ENCODE peak calls at places on chromosomes 7 and 10, in seven cellular contexts. One of them, this sample, is unnamed.

GRCh38 chr10:93103953-93104352 is 30.3 kb downstream of the CYP26A1 start:
- DNase-seq in H7: no peak
- DNase-seq in sigmoid colon: no peak
- DNase-seq in CD8-positive, alpha-beta T cell: no peak
- DNase-seq in stimulated activated CD4-positive, alpha-beta T cell treated with anti-CD3 and anti-CD28 coated beads, TNF-alpha, amount 100 ng/mL, for 24 hours: no peak
- DNase-seq in NCI-H2081: no peak
- DNase-seq in uterus: no peak
- DNase-seq in this sample: no peak

GRCh38 chr10:117996709-117997108 is 50.0 kb downstream of the RAB11FIP2 start:
- DNase-seq in sigmoid colon: no peak
- DNase-seq in stimulated activated CD4-positive, alpha-beta T cell treated with anti-CD3 and anti-CD28 coated beads, TNF-alpha, amount 100 ng/mL, for 24 hours: no peak
- DNase-seq in uterus: no peak
- DNase-seq in NCI-H2081: no peak
- DNase-seq in H7: no peak
- DNase-seq in CD8-positive, alpha-beta T cell: no peak
- DNase-seq in this sample: no peak

GRCh38 chr7:76393116-76394031 is 16.1 kb downstream of the SSC4D start:
- DNase-seq in H7: peak
- DNase-seq in NCI-H2081: peak
- DNase-seq in CD8-positive, alpha-beta T cell: peak
- DNase-seq in stimulated activated CD4-positive, alpha-beta T cell treated with anti-CD3 and anti-CD28 coated beads, TNF-alpha, amount 100 ng/mL, for 24 hours: peak
- DNase-seq in uterus: peak
- DNase-seq in sigmoid colon: peak
- DNase-seq in this sample: peak

GRCh38 chr10:91944880-91945630 is 21.5 kb downstream of the BTAF1 start:
- DNase-seq in CD8-positive, alpha-beta T cell: no peak
- DNase-seq in NCI-H2081: no peak
- DNase-seq in H7: no peak
- DNase-seq in sigmoid colon: no peak
- DNase-seq in stimulated activated CD4-positive, alpha-beta T cell treated with anti-CD3 and anti-CD28 coated beads, TNF-alpha, amount 100 ng/mL, for 24 hours: no peak
- DNase-seq in uterus: no peak
- DNase-seq in this sample: no peak

GRCh38 chr7:116521046-116521664 is 3.7 kb upstream of the CAV1 start:
- DNase-seq in sigmoid colon: no peak
- DNase-seq in uterus: no peak
- DNase-seq in stimulated activated CD4-positive, alpha-beta T cell treated with anti-CD3 and anti-CD28 coated beads, TNF-alpha, amount 100 ng/mL, for 24 hours: no peak
- DNase-seq in CD8-positive, alpha-beta T cell: no peak
- DNase-seq in NCI-H2081: no peak
- DNase-seq in H7: no peak
- DNase-seq in this sample: no peak

GRCh38 chr10:97640868-97641811 is 669 bp downstream of the PI4K2A start:
- DNase-seq in sigmoid colon: peak
- DNase-seq in NCI-H2081: peak
- DNase-seq in CD8-positive, alpha-beta T cell: peak
- DNase-seq in H7: peak
- DNase-seq in stimulated activated CD4-positive, alpha-beta T cell treated with anti-CD3 and anti-CD28 coated beads, TNF-alpha, amount 100 ng/mL, for 24 hours: no peak
- DNase-seq in uterus: peak
- DNase-seq in this sample: no peak

GRCh38 chr10:119896061-119896655 is 3.6 kb downstream of the SEC23IP start:
- DNase-seq in NCI-H2081: no peak
- DNase-seq in stimulated activated CD4-positive, alpha-beta T cell treated with anti-CD3 and anti-CD28 coated beads, TNF-alpha, amount 100 ng/mL, for 24 hours: no peak
- DNase-seq in uterus: no peak
- DNase-seq in CD8-positive, alpha-beta T cell: no peak
- DNase-seq in H7: no peak
- DNase-seq in sigmoid colon: no peak
- DNase-seq in this sample: no peak

GRCh38 chr10:28276384-28276783 is 26.5 kb downstream of the MPP7 start:
- DNase-seq in stimulated activated CD4-positive, alpha-beta T cell treated with anti-CD3 and anti-CD28 coated beads, TNF-alpha, amount 100 ng/mL, for 24 hours: no peak
- DNase-seq in sigmoid colon: no peak
- DNase-seq in uterus: no peak
- DNase-seq in CD8-positive, alpha-beta T cell: no peak
- DNase-seq in NCI-H2081: no peak
- DNase-seq in H7: no peak
- DNase-seq in this sample: no peak

GRCh38 chr7:25098096-25099046 is 26.7 kb downstream of the CYCS start:
- DNase-seq in sigmoid colon: no peak
- DNase-seq in CD8-positive, alpha-beta T cell: peak
- DNase-seq in uterus: peak
- DNase-seq in NCI-H2081: peak
- DNase-seq in H7: peak
- DNase-seq in stimulated activated CD4-positive, alpha-beta T cell treated with anti-CD3 and anti-CD28 coated beads, TNF-alpha, amount 100 ng/mL, for 24 hours: no peak
- DNase-seq in this sample: peak

GRCh38 chr10:70683601-70684329 is 11.5 kb downstream of the ADAMTS14 start:
- DNase-seq in sigmoid colon: no peak
- DNase-seq in stimulated activated CD4-positive, alpha-beta T cell treated with anti-CD3 and anti-CD28 coated beads, TNF-alpha, amount 100 ng/mL, for 24 hours: no peak
- DNase-seq in uterus: no peak
- DNase-seq in H7: peak
- DNase-seq in NCI-H2081: no peak
- DNase-seq in CD8-positive, alpha-beta T cell: no peak
- DNase-seq in this sample: no peak

GRCh38 chr10:7121154-7121797 is 289.6 kb downstream of the SFMBT2 start:
- DNase-seq in uterus: peak
- DNase-seq in stimulated activated CD4-positive, alpha-beta T cell treated with anti-CD3 and anti-CD28 coated beads, TNF-alpha, amount 100 ng/mL, for 24 hours: peak
- DNase-seq in NCI-H2081: peak
- DNase-seq in CD8-positive, alpha-beta T cell: peak
- DNase-seq in sigmoid colon: no peak
- DNase-seq in H7: peak
- DNase-seq in this sample: no peak

GRCh38 chr7:27435461-27435860 is 192.9 kb downstream of the EVX1 start:
- DNase-seq in sigmoid colon: no peak
- DNase-seq in uterus: no peak
- DNase-seq in NCI-H2081: no peak
- DNase-seq in H7: no peak
- DNase-seq in stimulated activated CD4-positive, alpha-beta T cell treated with anti-CD3 and anti-CD28 coated beads, TNF-alpha, amount 100 ng/mL, for 24 hours: no peak
- DNase-seq in CD8-positive, alpha-beta T cell: no peak
- DNase-seq in this sample: no peak

GRCh38 chr10:78774999-78775711 is 293.6 kb upstream of the ZMIZ1 start:
- DNase-seq in H7: no peak
- DNase-seq in stimulated activated CD4-positive, alpha-beta T cell treated with anti-CD3 and anti-CD28 coated beads, TNF-alpha, amount 100 ng/mL, for 24 hours: no peak
- DNase-seq in NCI-H2081: no peak
- DNase-seq in uterus: peak
- DNase-seq in CD8-positive, alpha-beta T cell: no peak
- DNase-seq in sigmoid colon: no peak
- DNase-seq in this sample: peak

This sample was measured in NCI-H2029.